ENCODE peak calls at places on chromosomes 12 and 14, in five cellular contexts. I is breast epithelium, K is GM23338, Q is PC-9, O is body of pancreas. D is an unnamed sample.

GRCh38 chr14:94043111-94043755 is 17.1 kb downstream of the OTUB2 start:
- DNase-seq in I (no peak), K (no peak), Q (no peak), O (no peak), D (no peak)

GRCh38 chr14:53894456-53894855 is 62.2 kb downstream of the BMP4 start:
- DNase-seq in I (no peak), K (no peak), Q (no peak), O (no peak), D (no peak)

GRCh38 chr12:77238368-77238767 is 173.0 kb upstream of the E2F7 start:
- DNase-seq in I (no peak), K (no peak), Q (no peak), O (no peak), D (no peak)

GRCh38 chr14:51715250-51715649 is 63.5 kb downstream of the FRMD6 start:
- DNase-seq in I (no peak), K (no peak), Q (no peak), O (no peak), D (no peak)

GRCh38 chr12:7351177-7351576 is 47.3 kb downstream of the ACSM4 start:
- DNase-seq in I (no peak), K (no peak), Q (no peak), O (no peak), D (no peak)

GRCh38 chr12:52081263-52081733 is 1.8 kb downstream of the SMIM41 start:
- DNase-seq in I (no peak), K (no peak), Q (no peak), O (no peak), D (no peak)

GRCh38 chr12:107320929-107321618 is 227.7 kb upstream of the CRY1 start:
- DNase-seq in I (no peak), K (peak; percentile 82), Q (peak; percentile 49), O (no peak), D (peak; percentile 77)

GRCh38 chr12:67621112-67621511 is 27.4 kb upstream of the DYRK2 start:
- DNase-seq in I (no peak), K (no peak), Q (no peak), O (no peak), D (no peak)

GRCh38 chr14:23727566-23728335 is 91.6 kb downstream of the DHRS2 start:
- DNase-seq in I (no peak), K (peak; percentile 80), Q (peak; percentile 86), O (no peak), D (no peak)

GRCh38 chr14:69069020-69069421 is 83.9 kb downstream of the DCAF5 start:
- DNase-seq in I (no peak), K (no peak), Q (no peak), O (no peak), D (no peak)

GRCh38 chr12:118840399-118840798 is 140.9 kb upstream of the SRRM4 start:
- DNase-seq in I (no peak), K (peak; percentile 76), Q (no peak), O (no peak), D (no peak)

GRCh38 chr14:63157195-63157594 is 47.0 kb upstream of the RHOJ start:
- DNase-seq in I (no peak), K (no peak), Q (no peak), O (no peak), D (no peak)

GRCh38 chr12:71349950-71350349 is 89.6 kb upstream of the LGR5 start:
- DNase-seq in I (no peak), K (no peak), Q (no peak), O (no peak), D (no peak)

DNA sequence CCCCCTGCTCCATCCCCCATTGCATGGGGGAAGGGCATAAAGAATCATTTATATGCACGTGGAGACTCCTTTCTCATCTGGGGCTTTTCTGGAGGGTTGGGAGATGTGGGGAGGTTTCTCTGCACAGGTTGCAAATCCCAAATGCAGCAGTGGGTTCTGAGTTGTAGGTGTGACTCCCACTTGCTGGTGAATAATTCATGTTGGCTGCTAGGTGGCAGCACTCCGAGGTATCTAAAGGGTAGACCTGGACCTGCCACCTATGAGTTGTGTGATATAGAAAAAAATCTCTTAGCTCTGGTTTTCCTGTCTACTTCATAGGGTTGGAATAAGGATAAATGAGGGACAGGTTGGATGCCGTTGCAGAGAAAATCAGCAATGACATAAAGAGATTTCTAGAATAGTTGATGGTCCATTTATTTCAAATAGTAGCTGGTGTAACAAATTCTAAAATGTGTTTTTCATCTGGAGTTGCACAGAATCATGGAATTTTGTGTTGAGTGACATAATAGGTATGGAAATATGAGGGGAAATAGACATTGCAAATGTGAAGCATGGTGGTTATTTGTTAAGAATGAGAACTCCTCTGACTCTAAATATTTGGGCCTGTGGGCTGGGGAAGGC is 4.6 kb downstream of the MARCHF9 start:
- DNase-seq in I (no peak), K (peak; percentile 60), Q (no peak), O (peak; percentile 59), D (no peak)
- H3K27ac ChIP-seq in I (no peak overlapping the region), K (no peak overlapping the region), Q (no peak overlapping the region), O (no peak overlapping the region), D (no peak overlapping the region)

GRCh38 chr14:52876311-52876710 is 74.5 kb downstream of the FERMT2 start:
- DNase-seq in I (no peak), K (peak; percentile 47), Q (no peak), O (no peak), D (no peak)
- H3K27ac ChIP-seq in I (no peak overlapping the region), K (peak overlapping the region; percentile 72), Q (no peak overlapping the region), O (no peak overlapping the region), D (no peak overlapping the region)

DNA sequence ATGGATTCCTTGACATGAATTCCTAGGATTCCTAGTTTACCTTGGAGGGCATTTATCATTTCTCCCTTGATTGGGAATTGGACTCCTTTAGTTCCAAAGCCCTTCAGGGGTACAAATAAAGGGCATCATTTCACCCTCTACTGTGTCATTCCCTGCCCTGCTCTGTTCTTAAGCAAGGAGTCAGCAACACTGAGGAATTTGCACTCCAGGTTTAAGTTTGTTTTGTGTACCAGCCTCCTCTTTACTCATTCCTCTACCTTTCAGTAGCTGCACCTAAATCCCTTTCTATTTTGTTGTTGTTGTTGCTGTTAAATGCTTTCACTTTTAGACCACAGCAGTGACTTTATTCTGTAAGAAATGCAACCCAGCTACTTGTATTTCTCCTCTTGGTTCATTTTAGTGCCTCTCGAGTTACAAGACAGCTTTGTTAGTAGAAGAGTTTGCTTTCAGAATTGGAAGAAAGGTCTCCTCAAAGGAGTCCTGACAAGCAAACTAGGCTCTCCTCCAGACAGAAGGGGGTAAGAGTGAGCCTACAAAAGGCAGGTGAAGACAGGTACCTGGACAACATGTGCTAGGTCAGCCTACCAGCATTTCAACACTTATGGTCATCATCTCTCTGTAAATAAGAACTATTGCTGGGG is 89.9 kb downstream of the RMST start:
- DNase-seq in I (no peak), K (peak; percentile 25), Q (no peak), O (no peak), D (no peak)
- H3K27ac ChIP-seq in I (no peak overlapping the region), K (peak overlapping the region; percentile 46), Q (no peak overlapping the region), O (no peak overlapping the region), D (no peak overlapping the region)

DNA sequence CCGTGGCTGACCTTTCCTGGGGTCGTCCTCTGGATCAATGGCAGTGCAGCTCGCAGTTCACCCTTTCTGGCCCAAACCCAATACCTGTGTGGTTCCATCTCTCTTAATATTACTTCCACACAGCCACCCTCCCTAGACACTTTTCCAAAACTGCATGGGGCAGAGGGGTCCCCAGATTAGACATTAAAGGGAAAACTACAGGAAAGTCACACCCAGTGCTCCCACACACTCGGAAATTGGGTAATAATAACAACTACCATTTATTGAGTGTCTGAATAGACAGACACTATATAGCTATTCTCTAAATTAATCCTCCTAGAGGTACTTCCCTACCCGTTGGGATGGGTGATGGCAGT is 628 bp upstream of the PXN start:
- DNase-seq in I (no peak), K (no peak), Q (no peak), O (no peak), D (no peak)
- H3K27ac ChIP-seq in I (no peak overlapping the region), K (peak overlapping the region; percentile 65), Q (no peak overlapping the region), O (peak overlapping the region; percentile 32), D (no peak overlapping the region)

GRCh38 chr12:64010069-64010686 is 165.7 kb downstream of the SRGAP1 start:
- DNase-seq in I (no peak), K (no peak), Q (no peak), O (no peak), D (no peak)
- H3K27ac ChIP-seq in I (peak overlapping the region; percentile 44), K (no peak overlapping the region), Q (no peak overlapping the region), O (no peak overlapping the region), D (no peak overlapping the region)

DNA sequence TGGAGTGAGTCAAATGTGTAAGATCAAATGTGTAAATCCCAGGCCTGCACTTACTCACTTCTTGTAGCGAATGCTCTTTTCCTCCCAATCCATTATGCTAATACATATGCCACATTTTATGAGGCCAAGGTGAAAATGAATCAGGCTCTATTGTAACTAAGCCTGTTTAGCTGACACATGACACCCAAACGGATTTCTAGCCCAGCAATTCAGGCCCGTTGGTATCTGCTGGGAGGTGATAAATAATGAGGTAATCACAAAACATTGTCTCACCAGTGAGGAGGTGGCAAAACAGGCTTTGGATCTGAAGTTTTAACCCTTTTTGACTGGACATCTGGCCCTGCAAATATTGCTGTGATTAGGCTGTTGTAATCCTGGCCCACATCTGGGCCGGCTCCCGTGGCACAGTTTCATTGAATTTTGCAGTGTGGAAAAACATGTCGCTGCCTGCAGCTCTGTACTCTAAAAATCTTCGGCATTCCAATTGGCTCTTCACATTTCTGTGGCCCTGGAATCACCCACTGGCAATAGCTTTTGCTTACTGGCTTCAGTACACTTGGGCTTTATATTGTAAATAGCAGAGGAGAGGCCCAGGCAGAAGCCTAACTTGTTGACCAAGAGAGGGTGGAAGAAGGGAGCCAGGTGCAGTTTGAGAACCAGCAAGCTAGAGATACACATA is 106.1 kb downstream of the PAX9 start:
- DNase-seq in I (no peak), K (peak; percentile 62), Q (peak; percentile 91), O (no peak), D (no peak)
- H3K27ac ChIP-seq in I (no peak overlapping the region), K (peak overlapping the region; percentile 18), Q (peak overlapping the region; percentile 75), O (no peak overlapping the region), D (peak overlapping the region; percentile 35)

DNA sequence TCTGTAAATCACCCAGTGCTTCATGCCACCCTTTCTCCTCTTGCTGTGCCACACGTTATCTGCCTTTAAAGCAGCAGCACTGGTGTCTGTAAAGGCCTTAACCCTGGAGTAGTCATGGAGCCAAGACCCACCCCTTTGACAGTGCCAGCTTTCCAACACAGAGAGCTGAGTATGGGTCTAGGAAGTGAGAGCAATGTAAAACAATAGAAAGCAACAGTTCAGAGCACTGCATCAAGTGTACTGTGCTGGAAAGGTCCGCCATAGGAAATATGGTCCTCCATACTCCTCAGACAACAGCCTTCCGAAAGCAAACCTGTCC is 139.5 kb downstream of the DAD1 start:
- DNase-seq in I (no peak), K (no peak), Q (no peak), O (no peak), D (no peak)
- H3K27ac ChIP-seq in I (peak overlapping the region; percentile 34), K (no peak overlapping the region), Q (peak overlapping the region; percentile 98), O (no peak overlapping the region), D (no peak overlapping the region)